ENCODE peak calls at places on chromosomes 16 and 17, in seven cellular contexts. J, I, C, O, U, M and S are unnamed samples.

GRCh38 chr16:11145173-11145820 is 110.7 kb downstream of the SOCS1 start:
- DNase-seq in M (no peak), J (no peak), O (no peak), I (no peak), U (peak), C (no peak), S (no peak)

GRCh38 chr16:49524578-49525315 is 151.1 kb downstream of the C16orf78 start:
- DNase-seq in U (no peak), O (no peak), C (no peak), I (peak), J (no peak), M (no peak), S (no peak)

GRCh38 chr16:3023415-3023668 is 400 bp downstream of the HCFC1R1 start:
- DNase-seq in J (no peak), I (no peak), U (peak), M (no peak), O (no peak), C (no peak), S (peak)

GRCh38 chr17:39744836-39745215 is 7.1 kb downstream of the GRB7 start:
- DNase-seq in U (no peak), I (no peak), M (no peak), C (no peak), J (no peak), O (no peak), S (no peak)

GRCh38 chr17:49469831-49470568 is 25.1 kb upstream of the NGFR start:
- DNase-seq in O (no peak), U (no peak), C (no peak), I (peak), M (no peak), J (no peak), S (no peak)

GRCh38 chr17:35577826-35578194 is 561 bp downstream of the PEX12 start:
- DNase-seq in I (no peak), O (no peak), M (no peak), U (peak), C (no peak), J (no peak), S (peak)

GRCh38 chr16:77944631-77945030 is 77.7 kb upstream of the CLEC3A start:
- DNase-seq in J (no peak), O (no peak), C (no peak), I (no peak), U (no peak), M (no peak), S (no peak)

GRCh38 chr16:1407749-1408148 is 6.8 kb downstream of the UNKL start:
- DNase-seq in U (no peak), C (no peak), O (no peak), J (no peak), M (no peak), I (no peak), S (no peak)

GRCh38 chr16:11142951-11143740 is 112.9 kb downstream of the SOCS1 start:
- DNase-seq in I (no peak), J (no peak), M (no peak), U (no peak), C (no peak), O (no peak), S (no peak)

GRCh38 chr16:14242769-14243168 is 171.7 kb downstream of the MRTFB start:
- DNase-seq in O (no peak), J (no peak), I (no peak), U (no peak), C (no peak), M (no peak), S (no peak)

GRCh38 chr17:50238594-50239287 is 35.5 kb upstream of the TMEM92 start:
- DNase-seq in U (peak), C (no peak), O (no peak), I (no peak), M (no peak), J (no peak), S (peak)

GRCh38 chr16:54027126-54027922 is 259.3 kb downstream of the IRX3 start:
- DNase-seq in I (no peak), J (no peak), U (peak), O (no peak), C (no peak), M (no peak), S (peak)

GRCh38 chr17:32266389-32267269 is 997 bp downstream of the RHBDL3 start:
- DNase-seq in U (no peak), O (no peak), J (no peak), M (no peak), I (peak), C (no peak), S (no peak)

GRCh38 chr16:27226976-27227705 is 23.8 kb downstream of the KDM8 start:
- DNase-seq in I (no peak), U (no peak), M (no peak), J (no peak), C (no peak), O (no peak), S (no peak)

GRCh38 chr16:14958323-14958600 is 16.6 kb upstream of the PDXDC1 start:
- DNase-seq in C (no peak), I (no peak), J (no peak), M (no peak), U (no peak), O (no peak), S (no peak)

GRCh38 chr17:9991796-9992195 is 86.7 kb upstream of the RCVRN start:
- DNase-seq in U (no peak), J (no peak), O (no peak), M (no peak), C (no peak), I (no peak), S (no peak)

GRCh38 chr16:11136600-11136999 is 119.4 kb downstream of the SOCS1 start:
- DNase-seq in J (no peak), O (no peak), U (peak), I (no peak), C (no peak), M (no peak), S (peak)

GRCh38 chr17:40075216-40076100 is 12.7 kb downstream of the THRA start:
- DNase-seq in M (peak), I (peak), U (peak), C (peak), O (peak), J (no peak), S (no peak)

GRCh38 chr17:3678095-3678820 is 9.6 kb downstream of the EMC6 start:
- DNase-seq in I (no peak), M (no peak), O (no peak), J (no peak), U (peak), C (no peak), S (no peak)

GRCh38 chr16:9012330-9012729 is 48.6 kb upstream of the USP7 start:
- DNase-seq in M (no peak), J (no peak), O (no peak), I (no peak), C (no peak), U (no peak), S (no peak)

GRCh38 chr17:50134206-50135110 is 4.5 kb upstream of the SAMD14 start:
- DNase-seq in I (peak), U (no peak), C (no peak), M (no peak), O (no peak), J (no peak), S (peak)

GRCh38 chr16:85387171-85387507 is 226.0 kb upstream of the GSE1 start:
- DNase-seq in M (no peak), C (peak), U (no peak), J (no peak), O (no peak), I (peak), S (no peak)

GRCh38 chr17:78137392-78138203 is 7.0 kb downstream of the TMC8 start:
- DNase-seq in O (no peak), M (peak), I (no peak), J (no peak), U (no peak), C (no peak), S (no peak)

GRCh38 chr16:51153275-51153991 is 2.4 kb upstream of the SALL1 start:
- DNase-seq in M (no peak), I (no peak), C (no peak), U (peak), O (no peak), J (no peak), S (no peak)

GRCh38 chr17:48483471-48484131 is 47.2 kb downstream of the HOXB1 start:
- DNase-seq in I (no peak), M (peak), O (no peak), C (no peak), J (peak), U (peak), S (peak)

GRCh38 chr17:73165616-73166404 is 1.0 kb downstream of the SSTR2 start:
- DNase-seq in U (no peak), C (no peak), O (no peak), I (no peak), M (no peak), J (no peak), S (no peak)

GRCh38 chr17:7122386-7122785 is 7.8 kb upstream of the ASGR2 start:
- DNase-seq in M (no peak), J (no peak), U (peak), C (no peak), O (no peak), I (no peak), S (peak)

GRCh38 chr17:36527851-36528250 is 6.8 kb downstream of the MYO19 start:
- DNase-seq in O (no peak), M (no peak), C (no peak), I (no peak), J (no peak), U (no peak), S (no peak)

GRCh38 chr17:32696426-32696825 is 180.5 kb downstream of the MYO1D start:
- DNase-seq in J (no peak), I (no peak), O (no peak), M (no peak), C (no peak), U (no peak), S (no peak)

GRCh38 chr17:13212861-13213260 is 195.0 kb upstream of the ELAC2 start:
- DNase-seq in I (no peak), C (no peak), O (no peak), J (no peak), U (no peak), M (no peak), S (no peak)

GRCh38 chr17:73720187-73720834 is 76.1 kb upstream of the SDK2 start:
- DNase-seq in J (no peak), I (no peak), C (no peak), U (no peak), O (no peak), M (peak), S (no peak)

DNA sequence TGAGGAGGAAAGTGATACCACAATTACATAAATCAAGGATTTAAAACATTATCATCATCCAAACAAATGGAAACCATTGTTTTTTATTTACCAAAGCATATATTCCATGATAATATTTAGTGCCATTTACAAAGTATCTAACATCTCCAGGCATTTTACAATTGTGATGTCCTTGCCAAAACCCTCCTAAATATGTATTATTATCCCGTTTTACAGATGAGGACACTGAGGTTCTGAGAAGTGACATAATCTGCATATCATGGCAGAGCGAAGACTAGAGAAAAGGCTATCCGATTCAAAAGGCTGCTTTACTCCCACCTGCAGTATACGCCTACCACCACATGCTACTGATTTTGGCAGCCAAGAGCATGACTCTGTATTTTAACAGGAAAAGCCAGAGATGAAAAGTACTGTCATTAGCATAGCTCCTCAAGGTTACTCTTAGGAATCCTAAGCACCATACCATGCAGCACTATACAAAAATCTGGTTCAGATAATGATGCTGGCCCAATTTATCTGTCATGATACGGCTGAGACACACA is 301.4 kb downstream of the CA10 start:
- DNase-seq in J (no peak), I (no peak), O (no peak), C (no peak), U (no peak), M (no peak), S (no peak)
- TF ChIP-seq CTCF in J (no peak), I (no peak), O (no peak), C (no peak), U (no peak), M (no peak), S (no peak)

DNA sequence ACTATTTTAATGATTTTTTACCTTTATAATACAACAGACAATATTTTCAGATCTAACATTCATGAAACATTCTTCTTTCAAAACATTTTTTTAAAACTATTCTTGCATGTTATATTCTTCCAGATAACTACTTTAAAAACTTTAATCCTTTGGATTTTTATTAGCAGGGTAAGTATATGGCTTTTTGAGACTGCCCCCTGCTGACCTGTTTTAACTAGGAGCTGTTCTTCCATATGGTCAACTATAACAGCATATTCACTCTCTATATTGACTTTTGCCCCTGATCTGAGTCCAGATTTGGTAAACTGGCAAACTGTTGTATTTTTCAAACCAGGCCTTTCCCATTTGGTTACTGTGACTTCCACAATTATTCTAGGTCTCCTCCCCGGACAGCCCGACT is 16.5 kb downstream of the ZNF18 start:
- DNase-seq in U (peak), J (no peak), O (no peak), M (no peak), C (no peak), I (no peak), S (no peak)
- TF ChIP-seq CTCF in U (peak), J (peak), O (no peak), M (peak), C (no peak), I (no peak), S (peak)

DNA sequence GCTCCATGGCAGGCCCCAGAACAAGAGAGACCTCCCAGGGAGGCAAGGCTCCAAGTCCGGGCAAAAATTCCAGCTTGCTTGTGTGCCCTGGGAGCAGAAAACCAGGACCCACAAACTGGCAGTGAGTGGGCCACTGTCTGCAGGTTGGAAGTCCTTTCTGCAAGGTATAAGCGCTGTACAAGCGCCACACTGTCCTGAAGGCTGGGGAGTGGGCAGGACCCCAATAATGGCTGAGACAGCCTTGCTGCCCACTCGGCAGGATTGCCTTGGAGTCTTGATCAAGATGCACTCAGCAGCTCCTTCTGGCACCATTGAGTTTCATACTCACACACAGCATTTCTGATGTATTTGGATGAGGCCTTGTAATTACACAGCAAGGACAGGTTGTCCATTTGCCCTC is 388.6 kb downstream of the CPPED1 start:
- DNase-seq in M (no peak), J (no peak), I (no peak), U (no peak), C (no peak), O (no peak), S (no peak)
- TF ChIP-seq CTCF in M (no peak), J (no peak), I (no peak), U (no peak), C (no peak), O (no peak), S (no peak)

GRCh38 chr17:51585514-51586104 is 325.3 kb downstream of the UTP18 start:
- DNase-seq in U (no peak), M (no peak), O (peak), I (no peak), C (no peak), J (no peak), S (no peak)
- TF ChIP-seq CTCF in U (peak), M (no peak), O (no peak), I (no peak), C (no peak), J (peak), S (peak)

GRCh38 chr16:87669672-87670071 is 67.4 kb downstream of the JPH3 start:
- DNase-seq in M (no peak), U (no peak), I (no peak), O (no peak), J (no peak), C (no peak), S (no peak)

GRCh38 chr16:87667946-87668345 is 65.6 kb downstream of the JPH3 start:
- DNase-seq in U (no peak), O (no peak), M (no peak), C (no peak), J (no peak), I (no peak), S (no peak)

GRCh38 chr16:87674405-87674804 is 72.1 kb downstream of the JPH3 start:
- DNase-seq in C (no peak), M (no peak), I (no peak), O (no peak), U (no peak), J (no peak), S (no peak)

GRCh38 chr16:87671715-87672270 is 69.5 kb downstream of the JPH3 start:
- DNase-seq in C (no peak), I (no peak), M (no peak), O (no peak), J (no peak), U (no peak), S (no peak)

DNA sequence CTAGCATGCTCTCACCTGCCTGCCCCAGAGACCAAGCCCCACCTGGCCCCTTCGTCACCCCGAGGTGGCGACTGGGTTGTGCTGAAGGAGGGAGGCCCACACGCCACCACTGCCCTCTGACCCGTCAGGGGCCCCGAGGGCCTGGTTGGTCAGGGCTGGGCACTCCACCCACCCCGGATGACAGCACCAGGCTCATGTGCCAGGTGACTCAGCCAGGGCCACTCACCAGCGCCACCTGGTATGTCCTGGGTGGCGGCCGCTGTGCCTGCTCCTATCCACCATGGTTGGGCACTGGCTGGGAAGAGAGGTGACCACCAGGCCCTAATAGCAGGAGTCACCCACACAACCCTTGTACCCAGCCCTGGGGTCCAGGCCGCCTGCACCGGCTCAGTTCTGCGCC is 68.9 kb downstream of the JPH3 start:
- DNase-seq in J (no peak), O (no peak), U (no peak), M (no peak), C (no peak), I (no peak), S (no peak)
- TF ChIP-seq CTCF in J (no peak), O (no peak), U (no peak), M (no peak), C (no peak), I (no peak), S (no peak)

GRCh38 chr16:89490386-89491237 is at the start of gene ANKRD11:
- DNase-seq in O (peak), J (peak), M (peak), I (peak), C (peak), U (peak), S (peak)

GRCh38 chr16:89491974-89492687 is 1.8 kb upstream of the ANKRD11 start:
- DNase-seq in O (no peak), C (no peak), I (no peak), M (no peak), J (no peak), U (no peak), S (no peak)

GRCh38 chr16:89489731-89490385 is 503 bp downstream of the ANKRD11 start:
- DNase-seq in M (no peak), O (no peak), I (peak), J (no peak), U (no peak), C (no peak), S (no peak)

GRCh38 chr16:89491238-89491869 is 993 bp upstream of the ANKRD11 start:
- DNase-seq in C (no peak), M (peak), U (peak), O (no peak), J (no peak), I (no peak), S (no peak)

DNA sequence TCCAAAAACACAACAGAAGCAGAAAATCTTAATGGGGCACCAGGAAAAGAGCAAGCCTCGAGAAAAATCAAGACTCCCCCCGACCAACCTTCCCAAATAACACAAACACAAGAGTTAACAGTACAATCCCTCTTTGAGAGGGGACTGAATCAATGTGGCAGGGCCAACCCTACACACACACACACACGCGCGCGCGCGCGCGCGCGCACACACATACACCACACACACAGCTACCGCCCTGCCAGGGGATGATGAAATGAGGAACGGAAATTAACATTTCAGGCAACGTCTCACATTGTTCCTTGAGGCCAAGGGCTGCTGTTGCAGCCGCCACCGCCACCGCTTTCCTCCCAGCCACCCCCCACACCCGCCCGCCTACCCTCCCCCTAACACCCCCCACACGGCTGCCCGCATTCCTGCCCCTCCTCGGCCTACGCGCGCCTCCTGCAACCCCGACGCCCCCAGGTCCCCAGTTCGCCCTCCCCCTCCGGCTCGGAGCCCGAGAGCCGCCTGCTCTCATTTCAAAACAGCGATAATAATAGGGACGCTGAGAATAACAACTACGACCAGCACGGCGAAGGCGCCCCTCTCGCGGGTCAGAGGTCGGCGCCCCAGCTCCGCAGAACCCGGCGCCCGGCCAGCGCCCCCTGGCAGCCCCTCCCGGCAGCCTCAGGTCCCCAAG is 1.2 kb downstream of the ANKRD11 start:
- DNase-seq in J (peak), U (peak), C (peak), O (peak), M (peak), I (peak), S (peak)
- TF ChIP-seq CTCF in J (no peak), U (peak), C (peak), O (peak), M (peak), I (peak), S (peak)

GRCh38 chr17:18155179-18155578 is 28.4 kb upstream of the ALKBH5 start:
- DNase-seq in U (no peak), M (no peak), I (no peak), O (no peak), C (no peak), J (no peak), S (no peak)
- TF ChIP-seq CTCF in U (no peak), M (no peak), I (no peak), O (no peak), C (no peak), J (no peak), S (no peak)

GRCh38 chr17:81854974-81855774 is 5.2 kb downstream of the P4HB start:
- DNase-seq in J (no peak), I (no peak), M (no peak), O (peak), C (no peak), U (peak), S (no peak)
- TF ChIP-seq CTCF in J (no peak), I (no peak), M (peak), O (peak), C (no peak), U (no peak), S (no peak)